ENCODE peak calls at places on chromosomes 16 and 17, in ten cellular contexts. I is stomach, B is vagina, F is GM23338, V is sigmoid colon, Q is HCT116, J is transverse colon, M is HL-60, T is breast epithelium, L is K562. O is an unnamed sample.

GRCh38 chr16:9153502-9153864 is 62.0 kb downstream of the HAPSTR1 start:
- DNase-seq in Q (no peak), M (no peak), J (no peak), L (no peak), F (no peak), I (no peak), V (no peak), B (no peak), T (no peak), O (no peak)

GRCh38 chr16:3984111-3985060 is 103.9 kb upstream of the CREBBP start:
- DNase-seq in L (no peak), B (no peak), M (no peak), F (no peak), J (no peak), V (no peak), I (no peak), Q (no peak), T (no peak), O (peak)

GRCh38 chr16:66003196-66003595 is 363.3 kb upstream of the CDH5 start:
- DNase-seq in V (no peak), B (no peak), J (no peak), M (no peak), T (no peak), I (no peak), Q (no peak), L (no peak), F (no peak), O (no peak)

GRCh38 chr16:71929048-71929447 is 33.7 kb downstream of the IST1 start:
- DNase-seq in B (no peak), T (no peak), J (peak), L (no peak), Q (no peak), F (no peak), M (no peak), I (no peak), V (peak), O (no peak)

GRCh38 chr17:28716740-28717577 is 709 bp downstream of the RAB34 start:
- DNase-seq in I (no peak), J (no peak), B (no peak), V (peak), L (no peak), F (peak), Q (no peak), M (no peak), T (no peak), O (peak)

GRCh38 chr17:59842901-59843652 is 49.7 kb downstream of the TUBD1 start:
- DNase-seq in T (peak), F (peak), Q (peak), B (no peak), J (peak), M (no peak), V (peak), I (peak), L (peak), O (peak)

GRCh38 chr16:67926181-67926742 is 5.4 kb downstream of the CTRL start:
- DNase-seq in M (no peak), L (no peak), I (peak), Q (no peak), F (peak), B (no peak), T (peak), J (no peak), V (no peak), O (no peak)

GRCh38 chr16:10218490-10219206 is 36.4 kb upstream of the GRIN2A start:
- DNase-seq in J (no peak), M (no peak), F (no peak), L (no peak), Q (no peak), T (no peak), V (no peak), B (no peak), I (no peak), O (no peak)

GRCh38 chr16:84585886-84586285 is 32.0 kb downstream of the COTL1 start:
- DNase-seq in Q (peak), L (peak), M (no peak), F (peak), B (no peak), T (no peak), I (no peak), J (no peak), V (no peak), O (no peak)

GRCh38 chr16:56871172-56871593 is 6.2 kb downstream of the SLC12A3 start:
- DNase-seq in V (no peak), Q (no peak), L (no peak), T (no peak), B (no peak), F (no peak), J (peak), I (peak), M (no peak), O (no peak)

GRCh38 chr16:27344707-27345106 is 30.9 kb downstream of the IL4R start:
- DNase-seq in B (no peak), L (no peak), T (no peak), J (no peak), M (no peak), Q (no peak), F (no peak), I (no peak), V (no peak), O (peak)

GRCh38 chr17:34366529-34367107 is 3.6 kb upstream of the CCL1 start:
- DNase-seq in L (no peak), T (no peak), V (no peak), M (no peak), I (no peak), Q (no peak), J (no peak), F (no peak), B (no peak), O (no peak)

GRCh38 chr17:75439287-75439686 is 17.1 kb upstream of the TMEM94 start:
- DNase-seq in F (no peak), T (no peak), Q (no peak), L (no peak), I (no peak), B (no peak), M (no peak), V (no peak), J (no peak), O (no peak)

GRCh38 chr16:17063156-17063555 is 407.6 kb downstream of the XYLT1 start:
- DNase-seq in L (no peak), J (no peak), I (no peak), F (no peak), T (no peak), V (no peak), Q (no peak), M (peak), B (peak), O (no peak)

GRCh38 chr16:25213709-25214416 is 2.9 kb upstream of the AQP8 start:
- DNase-seq in B (no peak), V (no peak), L (peak), J (no peak), Q (no peak), I (no peak), T (no peak), F (no peak), M (no peak), O (no peak)

GRCh38 chr17:63622571-63623390 is 564 bp downstream of the MAP3K3 start:
- DNase-seq in I (peak), B (no peak), V (peak), J (peak), F (peak), L (peak), T (peak), Q (no peak), M (no peak), O (peak)

GRCh38 chr16:30902070-30902972 is 5.9 kb downstream of the CTF1 start:
- DNase-seq in I (peak), J (peak), L (peak), M (peak), Q (no peak), T (peak), F (peak), V (peak), B (no peak), O (peak)

GRCh38 chr16:28846933-28847273 is 755 bp upstream of the TUFM start:
- DNase-seq in L (no peak), T (no peak), I (no peak), F (no peak), Q (no peak), M (no peak), B (no peak), V (no peak), J (no peak), O (no peak)

DNA sequence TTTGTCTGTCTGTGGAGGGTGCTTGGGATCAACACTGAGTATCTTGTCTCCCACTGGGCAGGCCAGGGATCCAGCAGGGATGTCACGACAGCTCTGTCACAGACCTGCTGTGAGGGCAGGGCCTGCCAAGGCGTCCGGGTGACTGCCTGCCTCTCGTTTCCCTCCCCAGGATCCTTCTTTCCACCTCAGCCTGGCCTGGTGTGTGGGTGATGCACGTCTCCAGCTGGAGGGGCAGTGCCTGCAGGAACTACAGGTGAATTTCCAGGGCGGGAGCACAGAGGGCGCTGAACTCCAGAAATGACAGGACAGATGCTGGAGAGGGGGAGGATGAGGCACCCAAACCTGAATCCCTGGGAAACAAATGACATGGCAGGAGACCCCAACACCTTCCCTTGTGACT is 6.8 kb upstream of the MMP15 start:
- DNase-seq in M (no peak), F (peak), V (no peak), I (no peak), B (no peak), Q (no peak), J (no peak), T (no peak), L (no peak), O (no peak)
- TF ChIP-seq CTCF in M (no peak), F (peak), V (no peak), I (no peak), B (no peak), Q (peak), J (no peak), T (no peak), L (peak), O (no peak)

DNA sequence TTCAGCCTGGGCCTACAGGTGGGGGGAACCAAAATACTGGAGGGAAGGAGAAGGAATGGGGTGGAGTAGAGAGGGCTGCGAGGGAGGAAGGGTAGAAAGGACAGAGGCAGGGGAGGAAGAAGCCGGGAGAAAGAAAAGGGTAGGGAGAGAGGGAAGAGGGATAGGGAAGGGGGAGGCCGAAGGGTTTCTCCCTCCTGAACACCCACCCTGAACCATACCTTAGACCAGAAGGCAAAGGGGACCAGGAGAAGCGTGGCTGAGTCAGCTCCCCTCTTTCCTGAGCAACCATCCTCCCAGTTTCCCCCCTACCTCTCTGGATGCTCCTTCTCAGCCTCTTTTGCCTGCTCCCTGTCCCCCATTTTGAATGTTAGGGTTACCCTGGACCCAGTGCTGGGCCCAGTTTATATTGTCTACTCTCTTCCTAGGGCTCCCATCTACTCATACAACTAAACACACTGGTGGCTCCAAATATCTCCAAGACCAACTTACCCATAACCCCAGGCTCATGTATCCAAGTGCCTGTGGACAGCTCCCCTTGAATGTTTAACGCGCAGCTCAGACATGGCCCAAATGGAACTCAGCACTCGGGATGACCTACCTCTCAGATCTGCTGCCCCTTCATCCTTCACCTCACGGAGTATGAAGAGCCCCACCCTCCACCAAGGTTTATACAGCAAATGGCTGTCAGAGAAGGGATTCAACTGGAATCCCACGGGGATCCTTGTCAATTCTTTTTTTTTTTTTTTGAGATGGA is 7.8 kb downstream of the TSPOAP1 start:
- DNase-seq in V (peak), F (no peak), Q (no peak), I (no peak), L (no peak), T (no peak), J (no peak), M (no peak), B (no peak), O (no peak)
- TF ChIP-seq POLR2AphosphoS5 in V (no peak), F (no peak), Q (no peak), I (no peak), L (no peak), T (no peak), J (no peak), M (no peak), B (no peak), O (no peak)

GRCh38 chr17:7021993-7022778 is 664 bp upstream of the BCL6B start:
- DNase-seq in I (peak), T (peak), L (peak), F (peak), B (no peak), M (no peak), Q (no peak), J (peak), V (peak), O (peak)
- H3K27ac ChIP-seq in I (peak), T (peak), L (peak), F (no peak), B (peak), M (no peak), Q (no peak), J (peak), V (peak), O (peak)

GRCh38 chr17:7501729-7502128 is 17.6 kb downstream of the POLR2A start:
- DNase-seq in Q (no peak), I (no peak), J (no peak), L (no peak), T (no peak), V (peak), B (no peak), M (no peak), F (no peak), O (no peak)

GRCh38 chr17:7499161-7499560 is 15.0 kb downstream of the POLR2A start:
- DNase-seq in M (no peak), T (no peak), I (no peak), F (no peak), Q (no peak), V (no peak), J (no peak), B (no peak), L (no peak), O (no peak)

GRCh38 chr17:7502171-7502847 is 18.1 kb downstream of the POLR2A start:
- DNase-seq in M (no peak), Q (no peak), B (no peak), V (peak), I (no peak), J (no peak), L (no peak), T (no peak), F (no peak), O (peak)

GRCh38 chr17:7503521-7503920 is 19.4 kb downstream of the POLR2A start:
- DNase-seq in Q (no peak), V (peak), T (no peak), F (no peak), L (no peak), B (no peak), J (no peak), M (no peak), I (no peak), O (no peak)

DNA sequence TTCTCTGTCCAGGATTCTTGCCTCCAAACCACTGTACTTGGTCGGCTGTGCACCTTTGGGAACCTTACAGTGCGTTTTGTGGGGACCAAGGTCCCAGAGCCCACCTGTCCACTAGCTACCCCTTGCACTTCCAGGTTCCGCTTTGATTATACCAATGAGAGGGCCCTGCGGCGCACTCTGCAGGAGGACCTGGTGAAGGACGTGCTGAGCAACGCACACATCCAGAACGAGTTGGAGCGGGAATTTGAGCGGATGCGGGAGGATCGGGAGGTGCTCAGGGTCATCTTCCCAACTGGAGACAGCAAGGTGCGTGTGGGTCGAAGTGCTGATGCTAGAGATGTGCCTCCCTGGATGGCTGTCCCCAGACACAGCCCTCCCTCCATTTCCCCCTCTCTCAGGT is 18.8 kb downstream of the POLR2A start:
- DNase-seq in B (no peak), L (no peak), I (no peak), T (no peak), J (no peak), V (peak), M (no peak), F (peak), Q (no peak), O (no peak)
- TF ChIP-seq CTCF in B (no peak), L (peak), I (no peak), T (no peak), J (no peak), V (no peak), M (no peak), F (peak), Q (peak), O (no peak)

GRCh38 chr17:9298135-9298534 is 276.8 kb downstream of the NTN1 start:
- DNase-seq in Q (no peak), L (no peak), I (no peak), J (peak), M (no peak), B (no peak), F (no peak), V (no peak), T (no peak), O (no peak)
- TF ChIP-seq POLR2AphosphoS5 in Q (no peak), L (no peak), I (no peak), J (no peak), M (no peak), B (no peak), F (no peak), V (no peak), T (no peak), O (no peak)

DNA sequence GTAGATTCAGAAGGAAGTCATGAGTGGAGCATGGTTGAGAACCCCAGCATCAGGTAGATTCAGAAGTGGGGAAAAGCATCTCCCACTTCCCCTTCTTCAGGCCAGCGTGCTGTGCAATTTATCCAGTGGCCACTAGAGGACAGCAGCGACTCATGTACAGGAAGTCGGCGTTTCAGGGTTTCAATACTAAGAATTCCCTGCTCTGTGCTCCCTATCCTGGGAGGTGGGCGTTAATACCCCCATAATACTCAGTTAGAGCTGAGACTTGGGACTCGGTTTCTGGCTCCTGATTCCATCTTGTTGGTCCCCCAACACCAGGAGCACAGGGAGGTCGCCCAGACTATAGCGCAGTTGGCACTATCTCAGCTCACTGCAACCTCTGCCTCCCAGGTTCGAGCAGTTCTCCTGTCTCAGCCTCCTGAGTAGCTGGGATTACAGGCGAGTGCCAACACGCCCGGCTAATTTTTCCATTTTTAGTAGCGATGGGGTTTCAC is 75.3 kb upstream of the AMZ2 start:
- DNase-seq in B (no peak), J (peak), V (peak), F (peak), Q (peak), I (peak), T (peak), L (peak), M (peak), O (no peak)
- H3K27ac ChIP-seq in B (no peak), J (no peak), V (no peak), F (no peak), Q (no peak), I (no peak), T (no peak), L (no peak), M (no peak), O (no peak)

DNA sequence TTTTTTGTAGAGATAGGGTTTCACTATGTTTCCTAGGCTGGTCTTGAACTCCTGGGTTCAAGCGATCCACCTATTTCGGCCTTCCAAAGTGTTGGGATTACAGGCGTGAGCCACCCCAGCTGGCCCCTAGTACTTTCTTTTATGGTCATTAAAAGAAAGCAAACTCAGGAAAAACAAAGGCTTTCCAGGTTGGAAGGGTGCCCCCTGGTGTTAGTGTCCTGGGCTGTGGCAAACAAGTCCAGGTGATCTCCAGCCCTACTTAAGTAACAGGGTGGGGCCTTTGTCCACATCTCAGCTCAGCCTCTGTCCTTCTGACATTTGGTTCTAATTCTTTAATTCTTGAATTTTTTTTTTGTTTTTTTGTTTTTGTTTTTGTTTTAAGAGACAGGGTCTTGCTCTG is 6.9 kb downstream of the IGFBP4 start:
- DNase-seq in F (peak), B (no peak), M (no peak), L (peak), T (no peak), J (peak), V (no peak), Q (peak), I (peak), O (no peak)
- TF ChIP-seq CTCF in F (peak), B (peak), M (peak), L (peak), T (peak), J (peak), V (peak), Q (peak), I (no peak), O (peak)